ENCODE peak calls at places on chromosomes 3 and 15, in nine cellular contexts. N is heart right ventricle; R is NCI-H510A; Y is activated CD4-positive, alpha-beta T cell treated with anti-CD3 and anti-CD28 coated beads, Interleukin-2, amount 50 U/mL, for 4 hours; B is NCI-H2081; G is stimulated activated CD8-positive, alpha-beta memory T cell treated with anti-CD3 and anti-CD28 coated beads, Interleukin-15, amount 100 ng/mL, for 1 hour; M is GM10248; Q is C1 segment of cervical spinal cord; C is suprapubic skin. X is an unnamed sample.
A peak's percentile ranks its signal among the peaks of the same experiment; 100 is the strongest.

GRCh38 chr15:94324117-94324826 is 92.9 kb downstream of the MCTP2 start:
- DNase-seq in Y (peak; percentile 36), B (peak; percentile 59), M (peak; percentile 64), R (peak; percentile 6), C (no peak), N (no peak), Q (no peak), G (peak; percentile 11), X (no peak)

GRCh38 chr15:80423215-80423614 is 19.0 kb downstream of the ARNT2 start:
- DNase-seq in R (no peak), N (no peak), G (no peak), B (no peak), C (no peak), Q (no peak), M (no peak), Y (no peak), X (no peak)

GRCh38 chr3:155024006-155024638 is 56.0 kb upstream of the MME start:
- DNase-seq in Q (no peak), G (no peak), C (no peak), N (no peak), M (no peak), R (no peak), B (no peak), Y (no peak), X (no peak)

GRCh38 chr3:143476965-143477640 is 357.5 kb downstream of the CHST2 start:
- DNase-seq in B (no peak), R (no peak), Q (no peak), M (no peak), G (no peak), N (no peak), C (no peak), Y (no peak), X (no peak)

GRCh38 chr3:141262306-141262705 is 30.7 kb downstream of the PXYLP1 start:
- DNase-seq in M (no peak), Q (no peak), B (no peak), G (no peak), C (no peak), R (no peak), Y (no peak), N (no peak), X (no peak)

GRCh38 chr3:36837089-36837488 is 72.7 kb upstream of the DCLK3 start:
- DNase-seq in G (no peak), N (no peak), R (no peak), Q (no peak), Y (no peak), C (no peak), M (no peak), B (no peak), X (no peak)

GRCh38 chr3:192336286-192336685 is 391.1 kb downstream of the FGF12 start:
- DNase-seq in B (no peak), R (no peak), Q (no peak), N (no peak), C (no peak), M (no peak), G (no peak), Y (no peak), X (no peak)

GRCh38 chr3:11389570-11390268 is 117.5 kb downstream of the ATG7 start:
- DNase-seq in N (no peak), R (no peak), M (no peak), Y (no peak), G (no peak), B (no peak), Q (no peak), C (no peak), X (no peak)

GRCh38 chr3:5014431-5014830 is 35.2 kb downstream of the BHLHE40 start:
- DNase-seq in C (no peak), G (no peak), Y (no peak), Q (no peak), M (no peak), R (no peak), N (no peak), B (no peak), X (no peak)

GRCh38 chr15:47870300-47870955 is 153.1 kb downstream of the SEMA6D start:
- DNase-seq in C (no peak), M (no peak), N (peak; percentile 27), Q (no peak), B (no peak), G (no peak), Y (no peak), R (no peak), X (no peak)

GRCh38 chr3:70973558-70973957 is 610.0 kb downstream of the FOXP1 start:
- DNase-seq in C (no peak), M (no peak), N (no peak), B (no peak), Y (no peak), G (no peak), R (no peak), Q (no peak), X (no peak)

GRCh38 chr15:71411538-71412482 is 296.5 kb downstream of the THSD4 start:
- DNase-seq in Y (no peak), B (no peak), G (no peak), M (no peak), R (no peak), C (no peak), Q (no peak), N (no peak), X (no peak)

GRCh38 chr15:63493451-63493850 is 10.9 kb upstream of the USP3 start:
- DNase-seq in R (no peak), Y (no peak), C (no peak), M (no peak), N (no peak), G (no peak), B (no peak), Q (no peak), X (no peak)

GRCh38 chr3:50251220-50251619 is 15.2 kb downstream of the GNAI2 start:
- DNase-seq in B (no peak), Q (no peak), N (no peak), Y (peak; percentile 47), M (no peak), C (no peak), G (no peak), R (no peak), X (no peak)

GRCh38 chr15:55530861-55531313 is 22.9 kb upstream of the DNAAF4 start:
- DNase-seq in B (no peak), C (no peak), Q (no peak), R (no peak), M (no peak), Y (no peak), G (no peak), N (no peak), X (no peak)

GRCh38 chr15:76139368-76140068 is 79.7 kb downstream of the TMEM266 start:
- DNase-seq in Q (peak; percentile 8), R (peak; percentile 26), B (peak; percentile 82), G (peak; percentile 62), Y (peak; percentile 70), N (no peak), M (peak; percentile 86), C (no peak), X (no peak)

GRCh38 chr3:130748981-130749380 is 2.4 kb upstream of the PIK3R4 start:
- DNase-seq in Y (no peak), C (no peak), R (no peak), G (no peak), B (no peak), M (no peak), N (no peak), Q (no peak), X (no peak)

GRCh38 chr3:62574499-62574898 is 201.1 kb upstream of the FEZF2 start:
- DNase-seq in Y (no peak), Q (no peak), N (no peak), R (no peak), C (no peak), B (no peak), M (no peak), G (no peak), X (no peak)

GRCh38 chr3:120338517-120338916 is 10.6 kb downstream of the LRRC58 start:
- DNase-seq in R (no peak), C (no peak), Y (no peak), M (no peak), B (no peak), N (no peak), Q (no peak), G (no peak), X (no peak)

GRCh38 chr3:15797600-15798303 is at the start of gene ANKRD28:
- DNase-seq in C (no peak), B (no peak), N (no peak), R (no peak), Q (peak; percentile 18), G (no peak), Y (no peak), M (no peak), X (no peak)

GRCh38 chr15:76904461-76905012 is 603 bp downstream of the SCAPER start:
- DNase-seq in C (peak; percentile 67), M (peak; percentile 27), G (no peak), N (peak; percentile 12), Y (no peak), B (peak; percentile 41), Q (peak; percentile 35), R (no peak), X (no peak)

GRCh38 chr3:179734497-179735281 is 81.8 kb downstream of the USP13 start:
- DNase-seq in G (no peak), B (no peak), C (no peak), Y (no peak), M (no peak), R (no peak), Q (no peak), N (no peak), X (no peak)

GRCh38 chr3:149004622-149005021 is 13.3 kb downstream of the GYG1 start:
- DNase-seq in Q (peak; percentile 62), Y (no peak), B (peak; percentile 55), M (no peak), C (no peak), R (peak; percentile 54), N (no peak), G (no peak), X (no peak)

GRCh38 chr3:47984089-47984759 is 32.0 kb downstream of the MAP4 start:
- DNase-seq in G (no peak), Q (no peak), R (no peak), C (no peak), N (no peak), M (no peak), B (no peak), Y (no peak), X (no peak)

GRCh38 chr15:75338661-75339240 is 2.9 kb downstream of the COMMD4 start:
- DNase-seq in G (no peak), Y (no peak), B (no peak), M (no peak), N (no peak), C (no peak), R (no peak), Q (no peak), X (no peak)

GRCh38 chr3:18370672-18371071 is 54.5 kb downstream of the SATB1 start:
- DNase-seq in C (no peak), Y (no peak), R (no peak), Q (no peak), N (no peak), M (no peak), B (peak; percentile 7), G (no peak), X (no peak)

GRCh38 chr15:80567721-80568157 is 127.4 kb upstream of the ABHD17C start:
- DNase-seq in N (no peak), Y (no peak), R (peak; percentile 18), G (no peak), Q (peak; percentile 36), B (peak; percentile 43), C (no peak), M (peak; percentile 49), X (no peak)

GRCh38 chr15:58446521-58446920 is 14.7 kb downstream of the LIPC start:
- DNase-seq in R (no peak), G (no peak), M (no peak), Q (no peak), B (no peak), C (no peak), N (no peak), Y (no peak), X (no peak)

GRCh38 chr3:66128623-66129022 is 89.9 kb upstream of the MAGI1 start:
- DNase-seq in C (no peak), Q (no peak), Y (no peak), B (no peak), M (no peak), N (no peak), G (no peak), R (no peak), X (no peak)

GRCh38 chr3:191997579-191998268 is 536.8 kb downstream of the PYDC2 start:
- DNase-seq in R (no peak), Q (no peak), G (no peak), M (no peak), N (no peak), C (no peak), Y (no peak), B (no peak), X (no peak)

GRCh38 chr3:177282028-177282655 is 84.9 kb upstream of the TBL1XR1 start:
- DNase-seq in C (no peak), Q (no peak), N (no peak), B (peak; percentile 96), M (no peak), R (peak; percentile 81), G (no peak), Y (no peak), X (no peak)

X was measured in NCI-H187 treated with DMSO at 0.1 percent for 48 hours.